ENCODE peak calls at places on chromosomes 12 and 14, in nine cellular contexts. One of them, this sample, is unnamed.

GRCh38 chr12:8018666-8019581 is 13.6 kb upstream of the FOXJ2 start:
- DNase-seq in fibroblast of mammary gland: no peak
- DNase-seq in ovary: no peak
- DNase-seq in dorsolateral prefrontal cortex: no peak
- DNase-seq in H9: peak; percentile 97
- DNase-seq in keratinocyte: no peak
- DNase-seq in neural progenitor cell: peak; percentile 88
- DNase-seq in MCF 10A: no peak
- DNase-seq in CD8-positive, alpha-beta T cell: peak; percentile 58
- DNase-seq in this sample: no peak

GRCh38 chr12:107490000-107490399 is 195.6 kb upstream of the PWP1 start:
- DNase-seq in fibroblast of mammary gland: no peak
- DNase-seq in keratinocyte: no peak
- DNase-seq in neural progenitor cell: no peak
- DNase-seq in CD8-positive, alpha-beta T cell: no peak
- DNase-seq in MCF 10A: no peak
- DNase-seq in ovary: no peak
- DNase-seq in dorsolateral prefrontal cortex: no peak
- DNase-seq in H9: no peak
- DNase-seq in this sample: no peak

GRCh38 chr14:74563233-74563585 is 48.8 kb downstream of the LTBP2 start:
- DNase-seq in CD8-positive, alpha-beta T cell: no peak
- DNase-seq in ovary: no peak
- DNase-seq in keratinocyte: no peak
- DNase-seq in dorsolateral prefrontal cortex: no peak
- DNase-seq in H9: no peak
- DNase-seq in fibroblast of mammary gland: peak; percentile 78
- DNase-seq in MCF 10A: peak; percentile 75
- DNase-seq in neural progenitor cell: no peak
- DNase-seq in this sample: no peak

GRCh38 chr14:63672417-63673180 is 30.9 kb upstream of the WDR89 start:
- DNase-seq in keratinocyte: no peak
- DNase-seq in CD8-positive, alpha-beta T cell: no peak
- DNase-seq in ovary: no peak
- DNase-seq in dorsolateral prefrontal cortex: no peak
- DNase-seq in fibroblast of mammary gland: peak; percentile 70
- DNase-seq in MCF 10A: no peak
- DNase-seq in H9: no peak
- DNase-seq in neural progenitor cell: no peak
- DNase-seq in this sample: no peak

GRCh38 chr12:114254998-114255397 is 150.9 kb downstream of the TBX5 start:
- DNase-seq in keratinocyte: no peak
- DNase-seq in MCF 10A: no peak
- DNase-seq in dorsolateral prefrontal cortex: no peak
- DNase-seq in CD8-positive, alpha-beta T cell: no peak
- DNase-seq in neural progenitor cell: no peak
- DNase-seq in H9: no peak
- DNase-seq in fibroblast of mammary gland: no peak
- DNase-seq in ovary: no peak
- DNase-seq in this sample: no peak

GRCh38 chr12:63802012-63802608 is 22.4 kb downstream of the RXYLT1 start:
- DNase-seq in neural progenitor cell: peak; percentile 24
- DNase-seq in H9: no peak
- DNase-seq in keratinocyte: no peak
- DNase-seq in ovary: no peak
- DNase-seq in dorsolateral prefrontal cortex: no peak
- DNase-seq in MCF 10A: peak; percentile 23
- DNase-seq in CD8-positive, alpha-beta T cell: no peak
- DNase-seq in fibroblast of mammary gland: peak; percentile 38
- DNase-seq in this sample: no peak

GRCh38 chr12:95959107-95959506 is 16.0 kb downstream of the AMDHD1 start:
- DNase-seq in keratinocyte: no peak
- DNase-seq in neural progenitor cell: peak; percentile 35
- DNase-seq in H9: no peak
- DNase-seq in dorsolateral prefrontal cortex: no peak
- DNase-seq in CD8-positive, alpha-beta T cell: no peak
- DNase-seq in fibroblast of mammary gland: peak; percentile 19
- DNase-seq in MCF 10A: peak; percentile 22
- DNase-seq in ovary: no peak
- DNase-seq in this sample: no peak

GRCh38 chr12:29415111-29415510 is 34.1 kb upstream of the ERGIC2 start:
- DNase-seq in neural progenitor cell: no peak
- DNase-seq in ovary: no peak
- DNase-seq in keratinocyte: no peak
- DNase-seq in MCF 10A: no peak
- DNase-seq in CD8-positive, alpha-beta T cell: no peak
- DNase-seq in fibroblast of mammary gland: no peak
- DNase-seq in H9: no peak
- DNase-seq in dorsolateral prefrontal cortex: no peak
- DNase-seq in this sample: no peak

GRCh38 chr12:45299132-45299692 is 83.3 kb downstream of the ANO6 start:
- DNase-seq in dorsolateral prefrontal cortex: no peak
- DNase-seq in MCF 10A: peak; percentile 30
- DNase-seq in fibroblast of mammary gland: peak; percentile 75
- DNase-seq in CD8-positive, alpha-beta T cell: no peak
- DNase-seq in neural progenitor cell: no peak
- DNase-seq in keratinocyte: no peak
- DNase-seq in H9: no peak
- DNase-seq in ovary: no peak
- DNase-seq in this sample: no peak

GRCh38 chr12:43590307-43590706 is 38.3 kb upstream of the ADAMTS20 start:
- DNase-seq in dorsolateral prefrontal cortex: no peak
- DNase-seq in fibroblast of mammary gland: no peak
- DNase-seq in neural progenitor cell: no peak
- DNase-seq in keratinocyte: no peak
- DNase-seq in CD8-positive, alpha-beta T cell: no peak
- DNase-seq in ovary: no peak
- DNase-seq in MCF 10A: no peak
- DNase-seq in H9: no peak
- DNase-seq in this sample: no peak

GRCh38 chr12:47216150-47216677 is 136.5 kb upstream of the AMIGO2 start:
- DNase-seq in dorsolateral prefrontal cortex: no peak
- DNase-seq in neural progenitor cell: no peak
- DNase-seq in MCF 10A: no peak
- DNase-seq in CD8-positive, alpha-beta T cell: peak; percentile 80
- DNase-seq in keratinocyte: no peak
- DNase-seq in fibroblast of mammary gland: no peak
- DNase-seq in ovary: no peak
- DNase-seq in H9: no peak
- DNase-seq in this sample: peak; percentile 73

GRCh38 chr12:99450231-99450630 is 197.3 kb upstream of the GARIN6 start:
- DNase-seq in neural progenitor cell: no peak
- DNase-seq in fibroblast of mammary gland: peak; percentile 5
- DNase-seq in CD8-positive, alpha-beta T cell: no peak
- DNase-seq in H9: no peak
- DNase-seq in ovary: no peak
- DNase-seq in dorsolateral prefrontal cortex: no peak
- DNase-seq in MCF 10A: peak; percentile 9
- DNase-seq in keratinocyte: no peak
- DNase-seq in this sample: no peak

GRCh38 chr14:93998871-93999403 is 1.8 kb downstream of the CCDC197 start:
- DNase-seq in dorsolateral prefrontal cortex: no peak
- DNase-seq in CD8-positive, alpha-beta T cell: no peak
- DNase-seq in neural progenitor cell: no peak
- DNase-seq in keratinocyte: no peak
- DNase-seq in ovary: no peak
- DNase-seq in MCF 10A: no peak
- DNase-seq in fibroblast of mammary gland: no peak
- DNase-seq in H9: no peak
- DNase-seq in this sample: no peak

GRCh38 chr14:100914597-100915021 is 11.1 kb upstream of the RTL1 start:
- DNase-seq in MCF 10A: no peak
- DNase-seq in fibroblast of mammary gland: no peak
- DNase-seq in keratinocyte: no peak
- DNase-seq in dorsolateral prefrontal cortex: no peak
- DNase-seq in CD8-positive, alpha-beta T cell: no peak
- DNase-seq in H9: no peak
- DNase-seq in ovary: no peak
- DNase-seq in neural progenitor cell: no peak
- DNase-seq in this sample: no peak

GRCh38 chr12:49086116-49086515 is 8.5 kb downstream of the DHH start:
- DNase-seq in MCF 10A: no peak
- DNase-seq in ovary: no peak
- DNase-seq in neural progenitor cell: no peak
- DNase-seq in dorsolateral prefrontal cortex: no peak
- DNase-seq in fibroblast of mammary gland: peak; percentile 44
- DNase-seq in keratinocyte: no peak
- DNase-seq in H9: no peak
- DNase-seq in CD8-positive, alpha-beta T cell: no peak
- DNase-seq in this sample: no peak

GRCh38 chr12:117151195-117152031 is 38.9 kb downstream of the FBXO21 start:
- DNase-seq in dorsolateral prefrontal cortex: peak; percentile 70
- DNase-seq in H9: peak; percentile 92
- DNase-seq in CD8-positive, alpha-beta T cell: no peak
- DNase-seq in fibroblast of mammary gland: peak; percentile 71
- DNase-seq in ovary: peak; percentile 63
- DNase-seq in MCF 10A: peak; percentile 52
- DNase-seq in keratinocyte: no peak
- DNase-seq in neural progenitor cell: peak; percentile 88
- DNase-seq in this sample: no peak

GRCh38 chr12:63276537-63277365 is 125.8 kb upstream of the AVPR1A start:
- DNase-seq in fibroblast of mammary gland: peak; percentile 31
- DNase-seq in ovary: no peak
- DNase-seq in dorsolateral prefrontal cortex: no peak
- DNase-seq in H9: peak; percentile 72
- DNase-seq in neural progenitor cell: peak; percentile 78
- DNase-seq in MCF 10A: peak; percentile 67
- DNase-seq in CD8-positive, alpha-beta T cell: no peak
- DNase-seq in keratinocyte: no peak
- DNase-seq in this sample: no peak

GRCh38 chr12:22038734-22039133 is 7.3 kb upstream of the CMAS start:
- DNase-seq in neural progenitor cell: no peak
- DNase-seq in ovary: no peak
- DNase-seq in CD8-positive, alpha-beta T cell: no peak
- DNase-seq in dorsolateral prefrontal cortex: no peak
- DNase-seq in MCF 10A: no peak
- DNase-seq in H9: no peak
- DNase-seq in fibroblast of mammary gland: no peak
- DNase-seq in keratinocyte: no peak
- DNase-seq in this sample: no peak

GRCh38 chr12:65756956-65757511 is 67.2 kb upstream of the HMGA2 start:
- DNase-seq in keratinocyte: no peak
- DNase-seq in ovary: no peak
- DNase-seq in fibroblast of mammary gland: peak; percentile 35
- DNase-seq in dorsolateral prefrontal cortex: no peak
- DNase-seq in MCF 10A: no peak
- DNase-seq in neural progenitor cell: no peak
- DNase-seq in H9: no peak
- DNase-seq in CD8-positive, alpha-beta T cell: no peak
- DNase-seq in this sample: no peak

GRCh38 chr12:6951551-6952120 is 480 bp downstream of the PTPN6 start:
- DNase-seq in dorsolateral prefrontal cortex: no peak
- DNase-seq in CD8-positive, alpha-beta T cell: no peak
- DNase-seq in keratinocyte: no peak
- DNase-seq in ovary: no peak
- DNase-seq in fibroblast of mammary gland: no peak
- DNase-seq in H9: no peak
- DNase-seq in MCF 10A: no peak
- DNase-seq in neural progenitor cell: no peak
- DNase-seq in this sample: no peak

GRCh38 chr12:6950944-6951540 is at the start of gene PTPN6:
- DNase-seq in CD8-positive, alpha-beta T cell: peak; percentile 84
- DNase-seq in fibroblast of mammary gland: no peak
- DNase-seq in keratinocyte: no peak
- DNase-seq in MCF 10A: no peak
- DNase-seq in ovary: no peak
- DNase-seq in H9: no peak
- DNase-seq in neural progenitor cell: no peak
- DNase-seq in dorsolateral prefrontal cortex: no peak
- DNase-seq in this sample: peak; percentile 84

GRCh38 chr12:6952121-6952859 is 1.1 kb downstream of the PTPN6 start:
- DNase-seq in ovary: no peak
- DNase-seq in H9: no peak
- DNase-seq in keratinocyte: no peak
- DNase-seq in fibroblast of mammary gland: no peak
- DNase-seq in MCF 10A: no peak
- DNase-seq in neural progenitor cell: no peak
- DNase-seq in dorsolateral prefrontal cortex: no peak
- DNase-seq in CD8-positive, alpha-beta T cell: no peak
- DNase-seq in this sample: no peak

GRCh38 chr12:6949063-6949594 is 2.0 kb upstream of the PTPN6 start:
- DNase-seq in MCF 10A: no peak
- DNase-seq in neural progenitor cell: no peak
- DNase-seq in CD8-positive, alpha-beta T cell: no peak
- DNase-seq in dorsolateral prefrontal cortex: no peak
- DNase-seq in keratinocyte: no peak
- DNase-seq in H9: no peak
- DNase-seq in ovary: no peak
- DNase-seq in fibroblast of mammary gland: no peak
- DNase-seq in this sample: peak; percentile 73

GRCh38 chr12:6950401-6950801 is 755 bp upstream of the PTPN6 start:
- DNase-seq in CD8-positive, alpha-beta T cell: no peak
- DNase-seq in neural progenitor cell: no peak
- DNase-seq in H9: no peak
- DNase-seq in dorsolateral prefrontal cortex: no peak
- DNase-seq in MCF 10A: no peak
- DNase-seq in ovary: no peak
- DNase-seq in keratinocyte: no peak
- DNase-seq in fibroblast of mammary gland: no peak
- DNase-seq in this sample: no peak
- TF ChIP-seq CTCF in CD8-positive, alpha-beta T cell: peak; percentile 18
- TF ChIP-seq CTCF in neural progenitor cell: no peak
- TF ChIP-seq CTCF in H9: peak; percentile 31
- TF ChIP-seq CTCF in dorsolateral prefrontal cortex: no peak
- TF ChIP-seq CTCF in MCF 10A: no peak
- TF ChIP-seq CTCF in ovary: no peak
- TF ChIP-seq CTCF in keratinocyte: peak; percentile 22
- TF ChIP-seq CTCF in fibroblast of mammary gland: peak; percentile 12
- TF ChIP-seq CTCF in this sample: peak; percentile 3

GRCh38 chr12:122848471-122849351 is 13.5 kb downstream of the HIP1R start:
- DNase-seq in CD8-positive, alpha-beta T cell: no peak
- DNase-seq in fibroblast of mammary gland: no peak
- DNase-seq in H9: no peak
- DNase-seq in dorsolateral prefrontal cortex: no peak
- DNase-seq in MCF 10A: no peak
- DNase-seq in ovary: no peak
- DNase-seq in neural progenitor cell: no peak
- DNase-seq in keratinocyte: no peak
- DNase-seq in this sample: no peak
- TF ChIP-seq CTCF in CD8-positive, alpha-beta T cell: no peak
- TF ChIP-seq CTCF in fibroblast of mammary gland: no peak
- TF ChIP-seq CTCF in H9: no peak
- TF ChIP-seq CTCF in dorsolateral prefrontal cortex: no peak
- TF ChIP-seq CTCF in MCF 10A: no peak
- TF ChIP-seq CTCF in ovary: no peak
- TF ChIP-seq CTCF in neural progenitor cell: no peak
- TF ChIP-seq CTCF in keratinocyte: no peak
- TF ChIP-seq CTCF in this sample: no peak

GRCh38 chr14:97138801-97139200 is 341.6 kb downstream of the VRK1 start:
- DNase-seq in MCF 10A: peak; percentile 4
- DNase-seq in keratinocyte: no peak
- DNase-seq in neural progenitor cell: peak; percentile 47
- DNase-seq in dorsolateral prefrontal cortex: no peak
- DNase-seq in ovary: no peak
- DNase-seq in CD8-positive, alpha-beta T cell: no peak
- DNase-seq in H9: peak; percentile 33
- DNase-seq in fibroblast of mammary gland: no peak
- DNase-seq in this sample: no peak
- TF ChIP-seq CTCF in MCF 10A: no peak
- TF ChIP-seq CTCF in keratinocyte: no peak
- TF ChIP-seq CTCF in neural progenitor cell: peak; percentile 53
- TF ChIP-seq CTCF in dorsolateral prefrontal cortex: no peak
- TF ChIP-seq CTCF in ovary: no peak
- TF ChIP-seq CTCF in CD8-positive, alpha-beta T cell: no peak
- TF ChIP-seq CTCF in H9: peak; percentile 65
- TF ChIP-seq CTCF in fibroblast of mammary gland: no peak
- TF ChIP-seq CTCF in this sample: no peak

GRCh38 chr12:23209793-23210192 is 584.8 kb downstream of the ETNK1 start:
- DNase-seq in ovary: no peak
- DNase-seq in CD8-positive, alpha-beta T cell: no peak
- DNase-seq in neural progenitor cell: no peak
- DNase-seq in fibroblast of mammary gland: peak; percentile 59
- DNase-seq in MCF 10A: peak; percentile 69
- DNase-seq in dorsolateral prefrontal cortex: no peak
- DNase-seq in H9: no peak
- DNase-seq in keratinocyte: peak; percentile 5
- DNase-seq in this sample: no peak
- TF ChIP-seq CTCF in ovary: no peak
- TF ChIP-seq CTCF in CD8-positive, alpha-beta T cell: no peak
- TF ChIP-seq CTCF in neural progenitor cell: no peak
- TF ChIP-seq CTCF in fibroblast of mammary gland: no peak
- TF ChIP-seq CTCF in MCF 10A: no peak
- TF ChIP-seq CTCF in dorsolateral prefrontal cortex: no peak
- TF ChIP-seq CTCF in H9: no peak
- TF ChIP-seq CTCF in keratinocyte: no peak
- TF ChIP-seq CTCF in this sample: no peak